ENCODE peak calls at places on chromosomes 5 and 9, in eight cellular contexts. One of them, this sample, is unnamed. For H3K27me3, the result is how much of the 10 kb centered on the place peaks cover.

GRCh38 chr5:98543490-98543889 is 230.0 kb upstream of the RGMB start:
- DNase-seq in cardiac muscle cell: no peak
- DNase-seq in GM06990: no peak
- DNase-seq in aorta: no peak
- DNase-seq in K562: no peak
- DNase-seq in stomach: no peak
- DNase-seq in effector memory CD4-positive, alpha-beta T cell: no peak
- DNase-seq in heart right ventricle: no peak
- DNase-seq in this sample: no peak

GRCh38 chr5:67976812-67977455 is 238.6 kb upstream of the PIK3R1 start:
- DNase-seq in cardiac muscle cell: no peak
- DNase-seq in GM06990: no peak
- DNase-seq in aorta: no peak
- DNase-seq in K562: no peak
- DNase-seq in stomach: no peak
- DNase-seq in effector memory CD4-positive, alpha-beta T cell: no peak
- DNase-seq in heart right ventricle: no peak
- DNase-seq in this sample: no peak

GRCh38 chr9:132514821-132515220 is 67.6 kb upstream of the BARHL1 start:
- DNase-seq in cardiac muscle cell: no peak
- DNase-seq in GM06990: no peak
- DNase-seq in aorta: no peak
- DNase-seq in K562: no peak
- DNase-seq in stomach: no peak
- DNase-seq in effector memory CD4-positive, alpha-beta T cell: no peak
- DNase-seq in heart right ventricle: no peak
- DNase-seq in this sample: no peak

GRCh38 chr5:157540707-157541451 is 34.7 kb downstream of the ADAM19 start:
- DNase-seq in cardiac muscle cell: no peak
- DNase-seq in GM06990: peak
- DNase-seq in aorta: peak
- DNase-seq in K562: no peak
- DNase-seq in stomach: peak
- DNase-seq in effector memory CD4-positive, alpha-beta T cell: peak
- DNase-seq in heart right ventricle: peak
- DNase-seq in this sample: no peak

GRCh38 chr9:10059044-10059443 is 553.8 kb downstream of the PTPRD start:
- DNase-seq in cardiac muscle cell: no peak
- DNase-seq in GM06990: no peak
- DNase-seq in aorta: no peak
- DNase-seq in K562: no peak
- DNase-seq in stomach: no peak
- DNase-seq in effector memory CD4-positive, alpha-beta T cell: no peak
- DNase-seq in heart right ventricle: no peak
- DNase-seq in this sample: no peak

GRCh38 chr5:172661536-172661935 is 20.5 kb downstream of the NEURL1B start:
- DNase-seq in cardiac muscle cell: no peak
- DNase-seq in GM06990: no peak
- DNase-seq in aorta: no peak
- DNase-seq in K562: no peak
- DNase-seq in stomach: no peak
- DNase-seq in effector memory CD4-positive, alpha-beta T cell: no peak
- DNase-seq in heart right ventricle: no peak
- DNase-seq in this sample: no peak

GRCh38 chr9:130313103-130313858 is 47.7 kb downstream of the HMCN2 start:
- DNase-seq in cardiac muscle cell: no peak
- DNase-seq in GM06990: no peak
- DNase-seq in aorta: peak
- DNase-seq in K562: no peak
- DNase-seq in stomach: no peak
- DNase-seq in effector memory CD4-positive, alpha-beta T cell: no peak
- DNase-seq in heart right ventricle: no peak
- DNase-seq in this sample: no peak

GRCh38 chr5:54654211-54654610 is 136.7 kb downstream of the SNX18 start:
- DNase-seq in cardiac muscle cell: no peak
- DNase-seq in GM06990: no peak
- DNase-seq in aorta: no peak
- DNase-seq in K562: no peak
- DNase-seq in stomach: no peak
- DNase-seq in effector memory CD4-positive, alpha-beta T cell: no peak
- DNase-seq in heart right ventricle: no peak
- DNase-seq in this sample: no peak

GRCh38 chr9:75892168-75892901 is 1.9 kb downstream of the PCSK5 start:
- DNase-seq in cardiac muscle cell: peak
- DNase-seq in GM06990: no peak
- DNase-seq in aorta: peak
- DNase-seq in K562: no peak
- DNase-seq in stomach: no peak
- DNase-seq in effector memory CD4-positive, alpha-beta T cell: no peak
- DNase-seq in heart right ventricle: peak
- DNase-seq in this sample: peak

GRCh38 chr5:170791325-170791954 is 7.9 kb downstream of the GABRP start:
- DNase-seq in cardiac muscle cell: peak
- DNase-seq in GM06990: no peak
- DNase-seq in aorta: peak
- DNase-seq in K562: peak
- DNase-seq in stomach: peak
- DNase-seq in effector memory CD4-positive, alpha-beta T cell: no peak
- DNase-seq in heart right ventricle: peak
- DNase-seq in this sample: peak

GRCh38 chr5:78345485-78345884 is 14.9 kb upstream of the SCAMP1 start:
- DNase-seq in cardiac muscle cell: peak
- DNase-seq in GM06990: no peak
- DNase-seq in aorta: no peak
- DNase-seq in K562: no peak
- DNase-seq in stomach: no peak
- DNase-seq in effector memory CD4-positive, alpha-beta T cell: no peak
- DNase-seq in heart right ventricle: no peak
- DNase-seq in this sample: no peak

GRCh38 chr5:84393969-84394368 is 9.3 kb upstream of the EDIL3 start:
- DNase-seq in cardiac muscle cell: no peak
- DNase-seq in GM06990: no peak
- DNase-seq in aorta: peak
- DNase-seq in K562: no peak
- DNase-seq in stomach: no peak
- DNase-seq in effector memory CD4-positive, alpha-beta T cell: no peak
- DNase-seq in heart right ventricle: no peak
- DNase-seq in this sample: no peak

GRCh38 chr5:137622850-137623249 is 113.0 kb downstream of the KLHL3 start:
- DNase-seq in cardiac muscle cell: no peak
- DNase-seq in GM06990: peak
- DNase-seq in aorta: peak
- DNase-seq in K562: no peak
- DNase-seq in stomach: peak
- DNase-seq in effector memory CD4-positive, alpha-beta T cell: no peak
- DNase-seq in heart right ventricle: peak
- DNase-seq in this sample: peak

GRCh38 chr9:4272141-4272540 is 27.7 kb downstream of the GLIS3 start:
- DNase-seq in cardiac muscle cell: no peak
- DNase-seq in GM06990: no peak
- DNase-seq in aorta: no peak
- DNase-seq in K562: no peak
- DNase-seq in stomach: no peak
- DNase-seq in effector memory CD4-positive, alpha-beta T cell: no peak
- DNase-seq in heart right ventricle: no peak
- DNase-seq in this sample: no peak

GRCh38 chr5:159849437-159850191 is 66.7 kb upstream of the ADRA1B start:
- DNase-seq in cardiac muscle cell: no peak
- DNase-seq in GM06990: no peak
- DNase-seq in aorta: no peak
- DNase-seq in K562: no peak
- DNase-seq in stomach: no peak
- DNase-seq in effector memory CD4-positive, alpha-beta T cell: no peak
- DNase-seq in heart right ventricle: no peak
- DNase-seq in this sample: no peak

GRCh38 chr5:61575581-61575980 is 243.5 kb downstream of the ZSWIM6 start:
- DNase-seq in cardiac muscle cell: no peak
- DNase-seq in GM06990: no peak
- DNase-seq in aorta: no peak
- DNase-seq in K562: no peak
- DNase-seq in stomach: peak
- DNase-seq in effector memory CD4-positive, alpha-beta T cell: no peak
- DNase-seq in heart right ventricle: no peak
- DNase-seq in this sample: no peak

GRCh38 chr9:124281934-124282351 is 24.2 kb downstream of the NEK6 start:
- DNase-seq in cardiac muscle cell: no peak
- DNase-seq in GM06990: no peak
- DNase-seq in aorta: peak
- DNase-seq in K562: no peak
- DNase-seq in stomach: peak
- DNase-seq in effector memory CD4-positive, alpha-beta T cell: no peak
- DNase-seq in heart right ventricle: no peak
- DNase-seq in this sample: no peak

GRCh38 chr5:124824637-124825158 is 78.3 kb upstream of the ZNF608 start:
- DNase-seq in cardiac muscle cell: no peak
- DNase-seq in GM06990: no peak
- DNase-seq in aorta: no peak
- DNase-seq in K562: no peak
- DNase-seq in stomach: no peak
- DNase-seq in effector memory CD4-positive, alpha-beta T cell: no peak
- DNase-seq in heart right ventricle: no peak
- DNase-seq in this sample: no peak

GRCh38 chr5:150307617-150308426 is 5.1 kb upstream of the ARSI start:
- DNase-seq in cardiac muscle cell: peak
- DNase-seq in GM06990: no peak
- DNase-seq in aorta: no peak
- DNase-seq in K562: no peak
- DNase-seq in stomach: no peak
- DNase-seq in effector memory CD4-positive, alpha-beta T cell: no peak
- DNase-seq in heart right ventricle: no peak
- DNase-seq in this sample: no peak

GRCh38 chr5:94184870-94185269 is 433.5 kb downstream of the KIAA0825 start:
- DNase-seq in cardiac muscle cell: no peak
- DNase-seq in GM06990: no peak
- DNase-seq in aorta: no peak
- DNase-seq in K562: no peak
- DNase-seq in stomach: no peak
- DNase-seq in effector memory CD4-positive, alpha-beta T cell: no peak
- DNase-seq in heart right ventricle: no peak
- DNase-seq in this sample: no peak

GRCh38 chr5:94192658-94193391 is 425.6 kb downstream of the KIAA0825 start:
- DNase-seq in cardiac muscle cell: no peak
- DNase-seq in GM06990: peak
- DNase-seq in aorta: no peak
- DNase-seq in K562: no peak
- DNase-seq in stomach: no peak
- DNase-seq in effector memory CD4-positive, alpha-beta T cell: no peak
- DNase-seq in heart right ventricle: no peak
- DNase-seq in this sample: no peak

DNA sequence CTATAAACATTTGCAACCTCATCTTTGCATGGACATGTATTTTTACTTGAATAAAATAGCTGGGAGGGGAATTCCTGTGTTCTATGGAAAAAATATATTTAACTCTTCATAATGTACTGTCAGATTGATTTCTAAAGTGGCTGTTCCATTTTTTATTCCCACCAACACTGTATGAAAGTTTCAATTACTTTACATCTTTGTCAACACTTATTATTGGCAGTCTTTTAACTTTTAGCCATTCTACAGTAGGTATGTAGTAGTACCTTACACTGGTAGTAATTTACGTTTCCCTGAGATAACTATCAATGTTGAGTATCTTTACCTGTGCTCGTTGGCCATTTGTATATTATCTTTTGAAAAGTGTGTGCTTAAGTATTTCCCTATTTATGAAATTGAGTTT is 429.7 kb downstream of the KIAA0825 start:
- DNase-seq in cardiac muscle cell: no peak
- DNase-seq in GM06990: no peak
- DNase-seq in aorta: no peak
- DNase-seq in K562: no peak
- DNase-seq in stomach: no peak
- DNase-seq in effector memory CD4-positive, alpha-beta T cell: no peak
- DNase-seq in heart right ventricle: no peak
- DNase-seq in this sample: no peak
- H3K4me3 ChIP-seq in cardiac muscle cell: no peak
- H3K4me3 ChIP-seq in GM06990: no peak
- H3K4me3 ChIP-seq in aorta: no peak
- H3K4me3 ChIP-seq in K562: no peak
- H3K4me3 ChIP-seq in stomach: no peak
- H3K4me3 ChIP-seq in effector memory CD4-positive, alpha-beta T cell: no peak
- H3K4me3 ChIP-seq in heart right ventricle: no peak
- H3K4me3 ChIP-seq in this sample: no peak

GRCh38 chr5:133579766-133580165 is 32.6 kb downstream of the FSTL4 start:
- DNase-seq in cardiac muscle cell: no peak
- DNase-seq in GM06990: no peak
- DNase-seq in aorta: no peak
- DNase-seq in K562: no peak
- DNase-seq in stomach: no peak
- DNase-seq in effector memory CD4-positive, alpha-beta T cell: no peak
- DNase-seq in heart right ventricle: no peak
- DNase-seq in this sample: no peak
- H3K27me3 ChIP-seq in cardiac muscle cell: under half
- H3K27me3 ChIP-seq in GM06990: under half
- H3K27me3 ChIP-seq in aorta: under half
- H3K27me3 ChIP-seq in K562: under half
- H3K27me3 ChIP-seq in stomach: under half
- H3K27me3 ChIP-seq in effector memory CD4-positive, alpha-beta T cell: under half
- H3K27me3 ChIP-seq in heart right ventricle: under half
- H3K27me3 ChIP-seq in this sample: under half

GRCh38 chr5:39202594-39203290 is 16.6 kb downstream of the FYB1 start:
- DNase-seq in cardiac muscle cell: no peak
- DNase-seq in GM06990: no peak
- DNase-seq in aorta: no peak
- DNase-seq in K562: no peak
- DNase-seq in stomach: no peak
- DNase-seq in effector memory CD4-positive, alpha-beta T cell: no peak
- DNase-seq in heart right ventricle: no peak
- DNase-seq in this sample: no peak
- H3K4me3 ChIP-seq in cardiac muscle cell: no peak
- H3K4me3 ChIP-seq in GM06990: no peak
- H3K4me3 ChIP-seq in aorta: no peak
- H3K4me3 ChIP-seq in K562: peak
- H3K4me3 ChIP-seq in stomach: peak
- H3K4me3 ChIP-seq in effector memory CD4-positive, alpha-beta T cell: peak
- H3K4me3 ChIP-seq in heart right ventricle: no peak
- H3K4me3 ChIP-seq in this sample: no peak

DNA sequence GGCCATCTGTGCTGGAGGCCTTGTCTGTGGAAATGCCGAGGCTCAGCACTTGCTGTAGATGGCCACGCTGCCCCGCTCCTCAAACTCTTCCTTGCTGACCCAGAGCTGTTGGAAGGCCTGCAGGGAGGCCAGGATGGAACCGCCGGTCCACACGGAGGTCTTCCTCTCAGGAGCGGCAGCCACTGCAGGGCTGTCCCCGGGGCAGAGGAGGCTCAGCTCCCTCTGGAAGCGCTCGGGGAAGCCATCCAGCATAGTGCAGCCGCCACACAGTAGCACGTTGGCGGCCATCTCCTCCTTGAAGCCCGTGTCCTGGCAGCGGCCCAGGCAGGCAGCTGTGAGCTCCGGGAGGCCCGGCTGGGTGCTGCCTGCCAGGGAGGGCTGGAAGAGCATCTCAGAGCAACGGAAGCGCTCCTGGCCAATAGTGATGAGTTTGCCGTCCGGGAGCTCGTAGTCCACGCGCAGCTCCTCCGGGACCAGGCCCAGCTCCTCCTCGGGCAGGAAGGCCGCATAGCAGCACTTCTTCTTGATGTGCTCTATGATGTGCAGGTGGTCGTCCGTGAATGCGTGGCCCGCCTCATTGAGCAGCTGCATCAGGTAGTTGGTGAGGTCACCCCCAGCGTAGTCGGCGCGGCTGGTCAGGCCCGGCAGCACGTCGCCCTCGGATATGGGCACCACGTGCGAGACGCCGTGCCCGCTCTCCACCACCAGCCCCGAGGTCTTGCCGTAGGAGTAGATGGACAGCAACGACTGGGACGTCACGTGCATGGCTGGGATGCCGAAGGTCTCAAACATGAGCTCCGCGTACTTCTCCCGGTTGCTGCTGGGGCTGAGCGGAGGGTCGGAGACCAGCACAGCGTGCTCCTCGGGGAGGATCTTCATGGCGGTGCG is 901 bp downstream of the ACTL7B start:
- DNase-seq in cardiac muscle cell: no peak
- DNase-seq in GM06990: no peak
- DNase-seq in aorta: no peak
- DNase-seq in K562: no peak
- DNase-seq in stomach: no peak
- DNase-seq in effector memory CD4-positive, alpha-beta T cell: no peak
- DNase-seq in heart right ventricle: no peak
- DNase-seq in this sample: peak
- H3K27me3 ChIP-seq in cardiac muscle cell: under half
- H3K27me3 ChIP-seq in GM06990: under half
- H3K27me3 ChIP-seq in aorta: under half
- H3K27me3 ChIP-seq in K562: under half
- H3K27me3 ChIP-seq in stomach: under half
- H3K27me3 ChIP-seq in effector memory CD4-positive, alpha-beta T cell: under half
- H3K27me3 ChIP-seq in heart right ventricle: under half
- H3K27me3 ChIP-seq in this sample: under half

This sample was measured in testis.